ENCODE peak calls at places on chromosomes 2 and 18, in nine cellular contexts. L, N, W, B, V, J, H, U and S are unnamed samples.
A peak's percentile ranks its signal among the peaks of the same experiment; 100 is the strongest.

GRCh38 chr2:201403904-201404303 is 46.8 kb upstream of the FLACC1 start:
- DNase-seq in J (peak; percentile 20), B (peak; percentile 60), W (no peak), L (no peak), U (no peak), H (no peak), V (no peak), N (no peak), S (no peak)

GRCh38 chr2:15323227-15323626 is 237.9 kb downstream of the NBAS start:
- DNase-seq in B (no peak), U (no peak), V (no peak), W (no peak), H (no peak), N (no peak), J (no peak), L (no peak), S (no peak)

GRCh38 chr18:63290456-63291200 is 28.9 kb downstream of the BCL2 start:
- DNase-seq in H (no peak), V (no peak), J (peak; percentile 40), B (no peak), W (no peak), L (no peak), N (no peak), U (no peak), S (no peak)

GRCh38 chr2:9390991-9391390 is 32.3 kb downstream of the ITGB1BP1 start:
- DNase-seq in B (no peak), U (no peak), H (no peak), N (no peak), J (no peak), W (no peak), L (no peak), V (no peak), S (no peak)

GRCh38 chr2:28233070-28233718 is 159.5 kb upstream of the FOSL2 start:
- DNase-seq in L (no peak), B (no peak), U (no peak), V (no peak), N (peak; percentile 19), W (no peak), J (no peak), H (no peak), S (peak; percentile 23)

GRCh38 chr2:54639609-54640008 is 83.9 kb upstream of the EML6 start:
- DNase-seq in B (peak; percentile 14), N (no peak), V (no peak), H (no peak), U (no peak), J (no peak), L (peak; percentile 54), W (no peak), S (no peak)

GRCh38 chr2:24852431-24853020 is 59.3 kb downstream of the CENPO start:
- DNase-seq in J (no peak), L (no peak), H (no peak), U (no peak), V (no peak), N (no peak), B (no peak), W (no peak), S (no peak)

GRCh38 chr2:201448067-201448466 is 3.2 kb downstream of the TRAK2 start:
- DNase-seq in J (no peak), L (no peak), B (no peak), U (no peak), W (no peak), V (no peak), H (no peak), N (no peak), S (no peak)

GRCh38 chr18:70578480-70578879 is 289.6 kb downstream of the SOCS6 start:
- DNase-seq in W (no peak), U (no peak), J (peak; percentile 78), H (no peak), B (no peak), N (peak; percentile 36), L (no peak), V (no peak), S (peak; percentile 40)

GRCh38 chr18:10145523-10145922 is 231.7 kb downstream of the VAPA start:
- DNase-seq in V (no peak), W (no peak), L (no peak), H (no peak), U (no peak), N (no peak), J (peak; percentile 58), B (no peak), S (no peak)

GRCh38 chr2:199410130-199410529 is 47.6 kb downstream of the SATB2 start:
- DNase-seq in V (no peak), U (no peak), N (no peak), W (no peak), L (no peak), H (no peak), J (no peak), B (peak; percentile 40), S (no peak)

GRCh38 chr2:202104286-202104870 is 31.3 kb downstream of the KIAA2012 start:
- DNase-seq in B (peak; percentile 40), U (no peak), L (peak; percentile 68), N (peak; percentile 85), H (no peak), V (peak; percentile 30), J (peak; percentile 66), W (no peak), S (peak; percentile 57)

GRCh38 chr2:213763358-213763757 is 479.1 kb downstream of the SPAG16 start:
- DNase-seq in N (no peak), H (no peak), J (no peak), W (no peak), V (no peak), B (no peak), U (no peak), L (no peak), S (no peak)

GRCh38 chr18:51726614-51727013 is 529.1 kb upstream of the MEX3C start:
- DNase-seq in L (no peak), B (no peak), W (no peak), J (no peak), V (no peak), H (no peak), U (no peak), N (no peak), S (no peak)

GRCh38 chr2:30204281-30204680 is 27.1 kb upstream of the LBH start:
- DNase-seq in U (no peak), L (no peak), V (no peak), N (no peak), B (no peak), J (no peak), W (no peak), H (no peak), S (no peak)

GRCh38 chr18:52439457-52439856 is 99.5 kb downstream of the DCC start:
- DNase-seq in U (no peak), H (no peak), W (no peak), B (no peak), J (no peak), L (no peak), N (peak; percentile 1), V (no peak), S (no peak)

GRCh38 chr2:108236676-108237335 is 3.0 kb upstream of the SULT1C3 start:
- DNase-seq in B (no peak), H (no peak), J (no peak), L (no peak), N (no peak), V (no peak), U (no peak), W (no peak), S (no peak)

GRCh38 chr2:28366496-28367282 is 26.0 kb upstream of the FOSL2 start:
- DNase-seq in V (peak; percentile 81), U (no peak), H (no peak), L (peak; percentile 41), N (no peak), J (no peak), B (no peak), W (no peak), S (no peak)

DNA sequence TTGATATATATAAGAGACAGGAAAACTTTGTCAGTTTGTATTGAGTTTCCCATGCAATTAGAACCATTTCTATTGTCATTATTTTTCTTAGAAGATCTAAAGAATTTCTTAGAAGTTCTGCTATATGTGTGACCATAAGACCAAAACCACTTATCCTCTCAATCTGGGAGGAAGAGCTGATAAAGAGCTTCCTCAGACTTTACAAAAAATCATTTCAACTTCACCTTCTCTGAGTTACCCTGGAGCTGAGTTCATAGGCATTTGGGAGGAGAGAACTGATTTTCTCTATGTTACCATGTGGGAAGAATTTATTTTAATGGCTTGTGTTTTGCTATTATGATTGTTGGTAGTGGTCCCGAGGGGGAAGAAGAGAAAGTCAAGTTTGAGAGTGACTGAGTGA is 329.3 kb downstream of the GPD2 start:
- DNase-seq in N (no peak), H (no peak), W (no peak), J (no peak), V (no peak), B (no peak), U (no peak), L (no peak), S (no peak)
- TF ChIP-seq CTCF in N (no peak), H (no peak), W (no peak), J (no peak), V (no peak), B (no peak), U (no peak), L (no peak), S (no peak)

GRCh38 chr18:3852321-3852720 is 402.3 kb downstream of the TGIF1 start:
- DNase-seq in V (no peak), B (no peak), N (peak; percentile 19), H (no peak), L (no peak), W (no peak), U (no peak), J (no peak), S (no peak)
- TF ChIP-seq CTCF in V (no peak), B (no peak), N (peak; percentile 25), H (no peak), L (no peak), W (no peak), U (no peak), J (peak; percentile 10), S (no peak)

DNA sequence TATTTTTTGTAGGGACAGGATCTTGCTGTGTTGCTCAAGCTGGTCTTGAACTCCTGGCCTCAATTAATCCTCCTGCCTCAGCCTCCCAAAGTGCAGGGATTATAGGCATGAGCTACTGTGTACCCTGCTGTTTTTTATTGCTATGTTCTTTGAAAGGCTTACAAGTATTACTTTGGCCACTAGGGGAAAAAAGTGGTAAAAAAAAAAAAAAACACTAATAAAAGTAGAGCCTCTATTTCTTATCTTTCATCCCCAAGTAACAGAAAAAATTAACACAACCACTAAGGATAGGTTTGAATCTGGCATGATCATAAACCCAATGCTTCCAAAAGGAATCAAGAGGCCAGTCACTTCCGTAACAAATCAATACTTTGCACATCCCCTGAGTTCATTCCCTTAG is 11.6 kb downstream of the NOL10 start:
- DNase-seq in B (no peak), U (no peak), N (no peak), W (no peak), J (no peak), L (no peak), H (no peak), V (no peak), S (no peak)
- TF ChIP-seq CTCF in B (peak; percentile 36), U (no peak), N (peak; percentile 8), W (no peak), J (peak; percentile 29), L (peak; percentile 17), H (no peak), V (peak; percentile 35), S (peak; percentile 19)

GRCh38 chr2:227551804-227552203 is 46.9 kb upstream of the SCYGR2 start:
- DNase-seq in J (no peak), H (no peak), L (no peak), N (no peak), U (no peak), B (no peak), V (no peak), W (no peak), S (no peak)

DNA sequence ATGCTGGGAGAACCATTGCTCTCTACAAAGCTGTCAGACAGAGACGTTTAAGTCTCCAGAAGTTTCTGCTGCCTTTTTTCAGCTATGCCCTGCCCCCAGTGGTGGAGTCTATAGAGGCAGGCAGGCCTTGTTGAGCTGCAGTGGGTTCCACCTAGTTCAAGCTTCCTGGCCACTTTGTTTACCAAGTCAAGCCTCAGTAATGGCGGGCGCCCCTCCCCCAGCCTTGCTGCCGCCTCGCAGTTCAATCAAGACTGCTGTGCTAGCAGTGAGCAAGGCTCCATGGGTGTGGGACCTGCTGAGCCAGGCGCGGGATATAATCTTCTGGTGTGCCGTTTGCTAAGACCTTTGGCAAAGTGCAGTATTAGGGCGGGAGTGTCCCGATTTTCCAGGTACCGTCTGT is 52.7 kb upstream of the SCYGR2 start:
- DNase-seq in N (peak; percentile 42), V (peak; percentile 17), B (no peak), J (no peak), U (no peak), L (peak; percentile 26), W (peak; percentile 47), H (no peak), S (no peak)
- TF ChIP-seq CTCF in N (peak; percentile 17), V (no peak), B (peak; percentile 20), J (no peak), U (no peak), L (peak; percentile 26), W (no peak), H (no peak), S (no peak)